ENCODE peak calls at places on chromosome 22, in six cellular contexts. S is H9; T is COR-L47; U is activated naive CD4-positive, alpha-beta T cell treated with anti-CD3 and anti-CD28 coated beads, Interleukin-2, amount 10 ng/mL, durations not matched to agents 7 days and 5 days; M is sciatic nerve; D is stimulated activated CD8-positive, alpha-beta memory T cell treated with anti-CD3 and anti-CD28 coated beads, Interleukin-7, amount 100 ng/mL, for 1 hour. K is an unnamed sample.

GRCh38 chr22:50314455-50315288 is 7.2 kb upstream of the PLXNB2 start:
- DNase-seq in S (peak), M (no peak), T (no peak), U (peak), D (peak), K (peak)

GRCh38 chr22:18031670-18032454 is 7.5 kb upstream of the MICAL3 start:
- DNase-seq in D (no peak), T (peak), M (peak), U (no peak), S (no peak), K (no peak)

GRCh38 chr22:23068832-23069385 is 1.4 kb upstream of the GNAZ start:
- DNase-seq in S (peak), D (no peak), M (peak), T (no peak), U (peak), K (peak)

GRCh38 chr22:39716534-39716933 is 146.0 kb downstream of the CACNA1I start:
- DNase-seq in D (no peak), U (no peak), S (no peak), M (no peak), T (no peak), K (no peak)

GRCh38 chr22:39871008-39871798 is 22.4 kb downstream of the ENTHD1 start:
- DNase-seq in D (no peak), T (no peak), S (no peak), U (no peak), M (no peak), K (no peak)

GRCh38 chr22:27687984-27688545 is 113.5 kb downstream of the MN1 start:
- DNase-seq in T (no peak), D (no peak), M (no peak), U (no peak), S (no peak), K (no peak)

GRCh38 chr22:20275836-20276235 is 7.7 kb upstream of the RTN4R start:
- DNase-seq in T (no peak), S (no peak), U (no peak), D (no peak), M (no peak), K (no peak)

GRCh38 chr22:36762687-36763260 is 13.1 kb downstream of the IFT27 start:
- DNase-seq in T (no peak), D (no peak), M (peak), U (no peak), S (peak), K (no peak)

GRCh38 chr22:43085658-43086606 is 3.3 kb downstream of the TTLL1 start:
- DNase-seq in U (no peak), S (no peak), D (no peak), M (no peak), T (no peak), K (no peak)

GRCh38 chr22:26561756-26562417 is 28.0 kb downstream of the TPST2 start:
- DNase-seq in M (peak), T (no peak), D (no peak), U (no peak), S (no peak), K (no peak)

K was measured in activated naive CD8-positive, alpha-beta T cell treated with anti-CD3 and anti-CD28 coated beads, Interleukin-2, amount 10 ng/mL, durations not matched to agents 7 days and 5 days.